ENCODE peak calls at places on chromosomes 11 and 22, in seven cellular contexts. H, W, N, D, C, L and E are unnamed samples.

GRCh38 chr11:12421386-12421785 is 44.0 kb downstream of the PARVA start:
- DNase-seq in H (no peak), W (no peak), N (no peak), D (no peak), C (no peak), L (no peak), E (no peak)

GRCh38 chr11:134624166-134624920 is 212.3 kb upstream of the B3GAT1 start:
- DNase-seq in H (no peak), W (no peak), N (no peak), D (no peak), C (no peak), L (no peak), E (no peak)

GRCh38 chr22:26751217-26751616 is 93.8 kb downstream of the MIAT start:
- DNase-seq in H (no peak), W (no peak), N (no peak), D (peak; percentile 71), C (no peak), L (no peak), E (peak; percentile 66)

GRCh38 chr11:125261471-125262087 is 97.0 kb downstream of the PKNOX2 start:
- DNase-seq in H (no peak), W (no peak), N (no peak), D (no peak), C (no peak), L (no peak), E (no peak)

GRCh38 chr22:29265929-29266328 is 1.9 kb downstream of the RHBDD3 start:
- DNase-seq in H (no peak), W (no peak), N (no peak), D (no peak), C (no peak), L (no peak), E (no peak)

GRCh38 chr11:117883063-117883462 is 6.6 kb upstream of the FXYD6 start:
- DNase-seq in H (no peak), W (no peak), N (no peak), D (no peak), C (no peak), L (no peak), E (no peak)

GRCh38 chr11:79066456-79067354 is 374.1 kb downstream of the TENM4 start:
- DNase-seq in H (no peak), W (no peak), N (no peak), D (no peak), C (no peak), L (no peak), E (no peak)

GRCh38 chr11:118214210-118214914 is 10.4 kb downstream of the JAML start:
- DNase-seq in H (no peak), W (no peak), N (no peak), D (no peak), C (no peak), L (no peak), E (no peak)

GRCh38 chr11:99766816-99767215 is 746.1 kb downstream of the CNTN5 start:
- DNase-seq in H (no peak), W (no peak), N (no peak), D (peak; percentile 8), C (no peak), L (no peak), E (no peak)

GRCh38 chr11:108929241-108929640 is 264.4 kb downstream of the DDX10 start:
- DNase-seq in H (peak; percentile 94), W (peak; percentile 99), N (peak; percentile 19), D (peak; percentile 97), C (no peak), L (peak; percentile 96), E (peak; percentile 54)

GRCh38 chr22:50723991-50724390 is 14.0 kb upstream of the ACR start:
- DNase-seq in H (no peak), W (peak; percentile 17), N (no peak), D (no peak), C (no peak), L (no peak), E (no peak)

GRCh38 chr11:18775492-18776292 is 15.9 kb downstream of the PTPN5 start:
- DNase-seq in H (no peak), W (peak; percentile 31), N (peak; percentile 46), D (peak; percentile 63), C (peak; percentile 62), L (peak; percentile 32), E (no peak)

GRCh38 chr11:63901660-63902059 is 15.3 kb downstream of the RCOR2 start:
- DNase-seq in H (no peak), W (peak; percentile 30), N (no peak), D (peak; percentile 51), C (no peak), L (no peak), E (no peak)

GRCh38 chr22:42769574-42770447 is 49.1 kb upstream of the A4GALT start:
- DNase-seq in H (no peak), W (peak; percentile 95), N (no peak), D (peak; percentile 92), C (peak; percentile 75), L (peak; percentile 63), E (peak; percentile 73)

GRCh38 chr11:32033491-32033890 is 57.4 kb upstream of the RCN1 start:
- DNase-seq in H (no peak), W (peak; percentile 23), N (no peak), D (peak; percentile 45), C (no peak), L (no peak), E (no peak)

GRCh38 chr11:35998651-35999050 is 54.8 kb downstream of the LDLRAD3 start:
- DNase-seq in H (no peak), W (no peak), N (no peak), D (no peak), C (no peak), L (no peak), E (no peak)
- TF ChIP-seq CTCF in H (no peak), W (no peak), N (no peak), D (no peak), C (no peak), L (no peak), E (no peak)

GRCh38 chr11:71207563-71207962 is 44.8 kb downstream of the SHANK2 start:
- DNase-seq in H (no peak), W (no peak), N (no peak), D (no peak), C (no peak), L (no peak), E (no peak)
- TF ChIP-seq CTCF in H (no peak), W (no peak), N (no peak), D (no peak), C (no peak), L (no peak), E (no peak)

GRCh38 chr11:68961245-68961644 is 19.5 kb downstream of the MRGPRD start:
- DNase-seq in H (no peak), W (no peak), N (no peak), D (no peak), C (no peak), L (no peak), E (no peak)

GRCh38 chr11:68963779-68964178 is 17.0 kb downstream of the MRGPRD start:
- DNase-seq in H (no peak), W (peak; percentile 19), N (no peak), D (no peak), C (no peak), L (no peak), E (no peak)

GRCh38 chr11:68960299-68961071 is 20.3 kb downstream of the MRGPRD start:
- DNase-seq in H (no peak), W (no peak), N (no peak), D (no peak), C (no peak), L (no peak), E (no peak)

GRCh38 chr11:68959465-68960298 is 21.1 kb downstream of the MRGPRD start:
- DNase-seq in H (no peak), W (no peak), N (no peak), D (no peak), C (no peak), L (no peak), E (no peak)

GRCh38 chr11:68962527-68963250 is 18.1 kb downstream of the MRGPRD start:
- DNase-seq in H (no peak), W (no peak), N (no peak), D (no peak), C (no peak), L (no peak), E (no peak)
- TF ChIP-seq CTCF in H (no peak), W (no peak), N (peak; percentile 42), D (no peak), C (no peak), L (no peak), E (no peak)

GRCh38 chr11:449889-450808 is at the start of gene PTDSS2:
- DNase-seq in H (peak; percentile 66), W (peak; percentile 94), N (peak; percentile 89), D (peak; percentile 97), C (peak; percentile 95), L (peak; percentile 93), E (peak; percentile 82)

GRCh38 chr11:452203-452744 is 2.2 kb downstream of the PTDSS2 start:
- DNase-seq in H (no peak), W (no peak), N (no peak), D (no peak), C (no peak), L (no peak), E (no peak)

GRCh38 chr11:452916-453527 is 2.9 kb downstream of the PTDSS2 start:
- DNase-seq in H (no peak), W (no peak), N (no peak), D (no peak), C (no peak), L (no peak), E (no peak)

GRCh38 chr11:451738-452137 is 1.7 kb downstream of the PTDSS2 start:
- DNase-seq in H (no peak), W (no peak), N (no peak), D (no peak), C (no peak), L (no peak), E (no peak)

DNA sequence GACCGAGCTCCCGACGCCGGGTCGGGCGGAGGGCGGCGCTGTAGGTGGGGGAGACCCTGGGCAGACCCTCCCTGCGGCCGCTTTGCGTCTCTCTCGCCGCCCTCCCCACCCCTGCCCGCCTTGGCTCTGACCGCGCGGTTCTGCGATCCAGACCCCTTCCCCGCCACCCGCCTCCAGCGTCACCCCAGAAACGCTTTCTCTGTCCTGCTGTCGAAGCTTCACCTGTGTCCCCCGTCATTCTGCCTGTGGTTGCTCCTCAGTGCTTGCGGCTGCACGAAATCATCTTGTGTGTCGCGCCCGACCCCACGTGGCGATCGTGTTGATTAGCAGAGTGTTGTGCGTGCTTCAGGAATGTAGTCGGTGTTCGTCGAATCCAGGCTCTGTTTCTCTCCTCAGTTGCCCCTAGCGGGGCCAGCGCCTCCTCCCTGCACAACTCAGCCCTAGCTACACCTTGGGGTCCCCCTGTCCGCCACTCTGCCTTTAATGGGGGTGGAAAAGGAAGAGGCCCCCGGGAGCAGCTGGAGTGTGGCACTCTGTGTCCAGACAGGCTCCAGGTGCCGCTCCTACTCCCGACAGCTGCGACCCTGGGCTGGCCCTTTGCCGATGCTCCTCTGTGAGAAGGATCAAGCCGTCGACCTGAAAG is 851 bp downstream of the PTDSS2 start:
- DNase-seq in H (peak; percentile 32), W (peak; percentile 66), N (peak; percentile 70), D (peak; percentile 63), C (peak; percentile 60), L (peak; percentile 43), E (peak; percentile 38)
- TF ChIP-seq CTCF in H (peak; percentile 64), W (peak; percentile 35), N (peak; percentile 86), D (no peak), C (no peak), L (peak; percentile 46), E (peak; percentile 11)